ENCODE peak calls at places on chromosomes 3 and 15, in five cellular contexts. G is A549, K is heart left ventricle, Z is GM12878, C is IMR-90. B is an unnamed sample. For H3K4me1, the result is how much of the 10 kb centered on the place peaks cover.

GRCh38 chr3:56612146-56612545 is 55.2 kb downstream of the CCDC66 start:
- DNase-seq in G (no peak), C (no peak), Z (no peak), K (no peak), B (no peak)

GRCh38 chr3:157156844-157157635 is 2.9 kb downstream of the CCNL1 start:
- DNase-seq in K (no peak), Z (no peak), C (peak), G (peak), B (no peak)

GRCh38 chr3:181512787-181513186 is 198.9 kb upstream of the SOX2 start:
- DNase-seq in K (no peak), G (no peak), C (no peak), Z (no peak), B (no peak)

GRCh38 chr3:108524547-108524946 is 14.2 kb upstream of the MYH15 start:
- DNase-seq in C (peak), K (no peak), G (no peak), Z (no peak), B (no peak)

GRCh38 chr3:30628931-30629590 is 22.7 kb downstream of the TGFBR2 start:
- DNase-seq in C (no peak), Z (no peak), G (peak), K (no peak), B (no peak)

GRCh38 chr3:119257654-119258410 is 17.2 kb upstream of the B4GALT4 start:
- DNase-seq in G (peak), Z (no peak), K (peak), C (peak), B (no peak)

GRCh38 chr15:68504721-68505090 is 72.7 kb upstream of the ITGA11 start:
- DNase-seq in C (peak), G (no peak), K (no peak), Z (no peak), B (peak)

GRCh38 chr3:33787328-33788009 is 11.0 kb upstream of the PDCD6IP start:
- DNase-seq in C (peak), Z (no peak), G (peak), K (peak), B (no peak)

GRCh38 chr15:35697549-35698299 is 151.8 kb upstream of the DPH6 start:
- DNase-seq in G (peak), K (no peak), Z (no peak), C (peak), B (no peak)

GRCh38 chr3:72887723-72888545 is at the start of gene GXYLT2:
- DNase-seq in Z (no peak), G (peak), C (peak), K (peak), B (peak)

GRCh38 chr3:13013994-13014754 is 59.1 kb downstream of the IQSEC1 start:
- DNase-seq in G (no peak), Z (no peak), C (no peak), K (no peak), B (peak)

GRCh38 chr3:42425736-42426407 is 15.5 kb upstream of the LYZL4 start:
- DNase-seq in K (no peak), Z (no peak), G (no peak), C (no peak), B (no peak)

GRCh38 chr3:55647675-55648074 is 160.6 kb upstream of the WNT5A start:
- DNase-seq in K (no peak), C (no peak), Z (no peak), G (no peak), B (no peak)

GRCh38 chr3:31137718-31138465 is 243.4 kb upstream of the GADL1 start:
- DNase-seq in K (no peak), G (no peak), Z (no peak), C (no peak), B (no peak)

GRCh38 chr3:184361932-184362667 is 590 bp downstream of the POLR2H start:
- DNase-seq in K (peak), G (peak), Z (no peak), C (peak), B (peak)

GRCh38 chr15:90231028-90232017 is 2.4 kb downstream of the CIB1 start:
- DNase-seq in C (no peak), Z (peak), K (no peak), G (no peak), B (no peak)

GRCh38 chr15:45457641-45458539 is 64.7 kb downstream of the SLC30A4 start:
- DNase-seq in G (peak), K (peak), Z (peak), C (peak), B (peak)

GRCh38 chr3:133112666-133113065 is 74.5 kb downstream of the TMEM108 start:
- DNase-seq in K (no peak), Z (no peak), G (no peak), C (peak), B (no peak)

GRCh38 chr3:152719264-152719663 is 115.7 kb upstream of the P2RY1 start:
- DNase-seq in Z (no peak), K (no peak), C (peak), G (no peak), B (no peak)

GRCh38 chr3:64552160-64552559 is 135.6 kb downstream of the ADAMTS9 start:
- DNase-seq in K (no peak), C (no peak), Z (no peak), G (peak), B (no peak)

GRCh38 chr3:163056874-163057497 is 1560.4 kb downstream of the OTOL1 start:
- DNase-seq in G (peak), C (peak), Z (no peak), K (no peak), B (no peak)

GRCh38 chr3:177589041-177589650 is 391.9 kb upstream of the TBL1XR1 start:
- DNase-seq in G (no peak), C (no peak), Z (no peak), K (no peak), B (no peak)

GRCh38 chr15:84979651-84980050 is 2.0 kb upstream of the PDE8A start:
- DNase-seq in G (peak), Z (no peak), C (no peak), K (peak), B (no peak)

GRCh38 chr15:84982301-84982920 is 755 bp downstream of the PDE8A start:
- DNase-seq in C (peak), G (peak), Z (no peak), K (peak), B (peak)

GRCh38 chr15:84981711-84982300 is at the start of gene PDE8A:
- DNase-seq in C (peak), K (peak), G (peak), Z (no peak), B (peak)

GRCh38 chr15:84981054-84981710 is 474 bp upstream of the PDE8A start:
- DNase-seq in C (peak), K (peak), G (peak), Z (peak), B (peak)

GRCh38 chr15:84980196-84981053 is 1.2 kb upstream of the PDE8A start:
- DNase-seq in C (peak), Z (peak), G (peak), K (peak), B (peak)
- TF ChIP-seq POLR2A in C (peak), Z (peak), G (peak), K (peak), B (no peak)

DNA sequence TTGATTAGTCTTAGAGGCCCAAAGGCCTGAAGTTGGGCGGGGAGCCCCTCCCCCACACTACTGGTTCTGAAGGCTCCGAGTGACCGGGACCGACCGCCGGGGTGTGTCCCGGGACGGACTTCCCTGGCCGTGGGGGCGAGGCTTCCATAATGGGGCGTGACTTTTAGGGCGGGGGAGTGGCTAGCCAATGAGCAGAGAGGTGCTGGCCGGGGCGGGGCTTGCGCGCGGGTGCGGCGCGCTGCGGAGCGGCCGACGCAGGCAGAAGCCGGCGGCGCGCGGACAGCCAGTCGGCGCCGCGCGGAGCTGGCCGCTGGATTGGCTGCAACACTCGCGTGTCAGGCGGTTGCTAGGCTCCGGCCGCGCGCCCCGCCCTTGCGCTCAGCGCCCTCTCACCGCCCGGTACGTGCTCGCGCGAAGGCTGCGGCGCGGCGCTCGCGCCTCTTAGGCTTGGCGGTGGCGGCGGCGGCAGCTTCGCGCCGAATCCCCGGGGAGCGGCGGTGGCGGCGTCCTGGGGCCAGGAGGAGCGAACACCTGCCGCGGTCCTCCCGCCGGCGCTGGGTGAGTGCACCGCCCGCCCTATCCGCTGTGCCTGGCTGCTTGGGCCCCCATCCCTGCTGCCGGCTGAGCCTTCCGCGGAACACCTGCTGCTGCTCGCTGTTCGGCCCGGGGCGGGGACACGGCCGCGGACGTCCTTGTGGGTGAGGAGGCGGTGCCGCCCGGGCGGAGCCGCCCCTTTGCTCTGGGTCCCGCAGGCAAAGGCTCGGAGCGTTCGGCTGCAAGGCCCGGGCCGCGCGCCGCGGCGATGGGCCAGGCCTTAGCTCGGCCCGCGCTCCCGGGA is at the start of gene DAG1:
- DNase-seq in Z (peak), G (peak), C (peak), K (peak), B (peak)
- H3K4me1 ChIP-seq in Z (under half), G (under half), C (under half), K (under half), B (under half)

GRCh38 chr15:72236381-72237285 is 5.6 kb upstream of the PKM start:
- DNase-seq in Z (no peak), C (peak), K (no peak), G (no peak), B (no peak)

GRCh38 chr15:72239652-72240051 is 8.7 kb upstream of the PKM start:
- DNase-seq in K (no peak), G (no peak), C (no peak), Z (no peak), B (no peak)

GRCh38 chr15:72238586-72238985 is 7.6 kb upstream of the PKM start:
- DNase-seq in K (no peak), G (no peak), C (no peak), Z (no peak), B (no peak)

GRCh38 chr15:72235298-72235697 is 4.3 kb upstream of the PKM start:
- DNase-seq in K (no peak), Z (no peak), G (no peak), C (no peak), B (no peak)

DNA sequence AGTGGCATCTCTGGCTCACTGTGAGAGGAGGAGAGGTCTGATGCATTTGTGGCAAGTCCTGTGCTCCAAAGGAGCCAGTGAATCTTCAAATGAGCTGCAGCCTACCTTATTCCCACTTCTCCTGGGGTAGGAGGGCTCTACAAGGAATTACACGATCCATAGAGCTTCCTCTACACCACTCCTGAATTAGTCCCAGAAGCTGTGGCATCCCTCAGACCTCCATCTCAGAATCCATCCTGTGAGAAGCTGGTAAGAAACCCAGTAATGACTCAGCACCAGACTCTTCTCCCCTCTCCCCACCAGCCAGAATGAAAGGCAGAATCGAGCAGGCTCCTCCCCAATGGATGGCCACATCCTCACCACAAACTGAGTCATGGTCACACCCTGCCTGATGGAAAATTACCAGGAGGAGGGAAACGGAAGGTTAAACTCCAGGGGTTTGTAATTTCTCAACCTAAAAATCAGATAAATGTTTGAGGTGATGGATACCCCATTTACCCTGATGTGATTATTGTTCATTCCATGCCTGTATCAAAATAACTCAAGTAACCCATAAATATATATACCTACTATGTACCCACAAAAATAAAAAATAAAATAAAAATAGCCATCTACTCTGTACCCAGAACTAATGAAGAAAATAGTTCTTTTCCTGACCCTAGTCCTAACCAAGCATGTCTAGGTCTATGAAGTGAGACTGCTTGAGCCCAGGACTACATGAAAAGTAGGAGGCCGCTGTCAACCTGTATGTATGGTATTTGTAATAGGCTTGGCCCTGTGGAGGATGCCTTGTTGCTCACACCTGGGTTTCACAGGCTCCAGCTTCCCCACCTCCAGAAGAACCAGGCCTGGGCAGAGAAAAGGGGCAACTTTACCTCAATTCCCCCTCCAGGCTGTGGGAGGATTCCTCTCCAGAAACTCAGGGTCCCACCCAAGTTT is 6.6 kb upstream of the PKM start:
- DNase-seq in C (peak), K (peak), Z (peak), G (peak), B (peak)
- TF ChIP-seq POLR2A in C (peak), K (no peak), Z (no peak), G (peak), B (no peak)

DNA sequence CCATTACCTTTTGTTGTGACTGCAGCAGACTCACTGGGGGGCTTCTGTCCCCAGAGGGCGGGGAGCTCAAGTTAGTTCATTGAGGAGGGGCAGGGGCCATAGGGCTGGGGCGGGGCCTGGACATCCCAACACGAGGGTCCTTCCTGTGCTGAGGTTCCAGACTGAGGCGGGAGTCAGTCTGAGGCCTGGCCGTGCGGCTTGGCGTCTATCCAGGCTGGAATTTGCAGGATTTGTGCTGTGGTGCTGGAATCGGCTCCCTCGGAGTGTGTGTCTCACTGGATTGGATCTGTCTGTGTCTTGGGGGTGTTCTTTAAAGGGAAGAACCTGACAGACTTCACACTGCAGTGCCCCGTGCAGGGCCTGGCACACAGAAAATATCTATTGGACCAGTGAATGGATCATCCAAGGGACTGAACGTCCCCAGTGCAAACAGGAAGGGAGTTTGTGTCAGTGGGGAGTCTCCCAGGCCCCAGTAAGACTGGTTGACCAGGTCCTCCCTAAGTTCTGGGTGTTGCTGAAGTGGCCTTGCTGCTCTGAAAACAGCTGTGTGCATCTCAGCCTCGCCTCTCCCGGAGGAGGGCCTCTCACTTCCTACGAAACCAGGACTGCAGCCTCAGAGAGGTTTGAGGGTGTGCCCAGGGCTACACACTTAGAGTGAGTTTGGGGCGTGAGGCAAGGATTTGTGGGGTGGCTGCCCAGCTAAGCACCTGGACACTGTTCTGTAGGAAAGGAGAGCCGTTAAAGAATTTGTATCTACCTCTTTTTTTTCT is 26.1 kb downstream of the GOLGA6L2 start:
- DNase-seq in Z (no peak), K (no peak), G (no peak), C (no peak), B (peak)
- H3K4me1 ChIP-seq in Z (under half), K (under half), G (under half), C (under half), B (under half)

GRCh38 chr3:146222204-146223046 is 28.5 kb downstream of the PLSCR4 start:
- DNase-seq in Z (no peak), G (peak), C (peak), K (no peak), B (no peak)
- TF ChIP-seq POLR2A in Z (no peak), G (no peak), C (no peak), K (no peak), B (no peak)

DNA sequence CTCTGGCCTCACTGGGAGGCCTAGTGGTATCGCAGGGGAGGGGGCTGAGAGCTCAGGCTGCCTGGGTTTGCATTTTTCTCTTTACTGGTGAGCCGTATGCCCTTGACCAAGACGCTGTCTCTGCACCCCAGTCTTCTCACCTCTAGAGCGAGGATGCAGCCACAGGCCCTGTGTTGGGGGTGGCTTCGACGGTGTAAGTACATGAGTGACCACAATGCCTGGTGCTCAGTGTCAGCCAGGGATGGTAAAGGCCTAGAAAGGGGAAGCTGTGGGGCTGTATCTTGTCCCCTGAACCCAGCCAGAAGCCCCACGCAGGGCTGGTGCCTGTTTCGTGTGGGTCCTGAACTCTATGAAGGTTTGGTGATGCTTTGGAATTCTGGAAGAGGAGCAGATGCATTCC is 19.8 kb downstream of the SYNM start:
- DNase-seq in C (no peak), Z (no peak), G (no peak), K (no peak), B (no peak)
- H3K4me1 ChIP-seq in C (under half), Z (under half), G (under half), K (under half), B (under half)

GRCh38 chr15:65644282-65644681 is 22.5 kb downstream of the SLC24A1 start:
- DNase-seq in C (no peak), G (no peak), Z (no peak), K (no peak), B (no peak)
- TF ChIP-seq POLR2A in C (no peak), G (no peak), Z (peak), K (no peak), B (no peak)

GRCh38 chr15:93048426-93048721 is 40.6 kb downstream of the RGMA start:
- DNase-seq in Z (no peak), G (no peak), C (no peak), K (no peak), B (no peak)
- H3K4me1 ChIP-seq in Z (under half), G (under half), C (under half), K (under half), B (under half)